ENCODE peak calls at places on chromosome 1, in five cellular contexts. A, S, U, Y and I are unnamed samples.

GRCh38 chr1:228141871-228142615 is 2.0 kb downstream of the GUK1 start:
- DNase-seq in Y (peak; percentile 71), S (no peak), A (no peak), U (peak; percentile 16), I (peak; percentile 85)

GRCh38 chr1:59880735-59881134 is 45.8 kb downstream of the CYP2J2 start:
- DNase-seq in Y (no peak), S (peak; percentile 2), A (no peak), U (no peak), I (peak; percentile 30)

GRCh38 chr1:26690157-26690556 is 5.7 kb upstream of the ARID1A start:
- DNase-seq in S (no peak), Y (no peak), U (no peak), A (no peak), I (no peak)

GRCh38 chr1:76137746-76138145 is 63.2 kb downstream of the ST6GALNAC3 start:
- DNase-seq in U (no peak), S (no peak), A (no peak), Y (no peak), I (peak; percentile 22)

GRCh38 chr1:243850013-243850367 is at the start of gene AKT3:
- DNase-seq in S (no peak), U (no peak), Y (no peak), A (peak; percentile 89), I (no peak)

GRCh38 chr1:75641325-75641724 is 30.4 kb upstream of the SLC44A5 start:
- DNase-seq in S (no peak), U (no peak), Y (no peak), A (no peak), I (no peak)

GRCh38 chr1:204418174-204419063 is 6.8 kb upstream of the PPP1R15B start:
- DNase-seq in Y (peak; percentile 72), S (peak; percentile 80), A (peak; percentile 51), U (peak; percentile 66), I (peak; percentile 57)

GRCh38 chr1:43870306-43870705 is 63.3 kb upstream of the ARTN start:
- DNase-seq in U (no peak), A (no peak), S (no peak), Y (no peak), I (no peak)

GRCh38 chr1:85200367-85200869 is 398 bp downstream of the SYDE2 start:
- DNase-seq in A (peak; percentile 74), S (peak; percentile 57), Y (no peak), U (no peak), I (no peak)

GRCh38 chr1:185574139-185574835 is 159.9 kb upstream of the HMCN1 start:
- DNase-seq in A (no peak), U (no peak), Y (no peak), S (peak; percentile 50), I (peak; percentile 60)

GRCh38 chr1:30681782-30682181 is 41.6 kb downstream of the MATN1 start:
- DNase-seq in S (no peak), U (no peak), A (no peak), Y (no peak), I (no peak)

GRCh38 chr1:37482796-37483744 is 8.7 kb downstream of the ZC3H12A start:
- DNase-seq in S (no peak), A (no peak), Y (no peak), U (no peak), I (no peak)

GRCh38 chr1:37480581-37481288 is 6.4 kb downstream of the ZC3H12A start:
- DNase-seq in A (no peak), U (no peak), S (no peak), Y (no peak), I (no peak)

GRCh38 chr1:37482004-37482785 is 7.8 kb downstream of the ZC3H12A start:
- DNase-seq in Y (no peak), S (no peak), A (no peak), U (no peak), I (no peak)

GRCh38 chr1:37480125-37480466 is 5.7 kb downstream of the ZC3H12A start:
- DNase-seq in Y (no peak), U (no peak), S (no peak), A (no peak), I (no peak)

GRCh38 chr1:37481289-37482003 is 7.1 kb downstream of the ZC3H12A start:
- DNase-seq in S (peak; percentile 24), U (no peak), A (no peak), Y (no peak), I (no peak)
- H3K9ac ChIP-seq in S (no peak overlapping the region), U (no peak overlapping the region), A (no peak overlapping the region), Y (peak overlapping the region; percentile 89), I (no peak overlapping the region)

DNA sequence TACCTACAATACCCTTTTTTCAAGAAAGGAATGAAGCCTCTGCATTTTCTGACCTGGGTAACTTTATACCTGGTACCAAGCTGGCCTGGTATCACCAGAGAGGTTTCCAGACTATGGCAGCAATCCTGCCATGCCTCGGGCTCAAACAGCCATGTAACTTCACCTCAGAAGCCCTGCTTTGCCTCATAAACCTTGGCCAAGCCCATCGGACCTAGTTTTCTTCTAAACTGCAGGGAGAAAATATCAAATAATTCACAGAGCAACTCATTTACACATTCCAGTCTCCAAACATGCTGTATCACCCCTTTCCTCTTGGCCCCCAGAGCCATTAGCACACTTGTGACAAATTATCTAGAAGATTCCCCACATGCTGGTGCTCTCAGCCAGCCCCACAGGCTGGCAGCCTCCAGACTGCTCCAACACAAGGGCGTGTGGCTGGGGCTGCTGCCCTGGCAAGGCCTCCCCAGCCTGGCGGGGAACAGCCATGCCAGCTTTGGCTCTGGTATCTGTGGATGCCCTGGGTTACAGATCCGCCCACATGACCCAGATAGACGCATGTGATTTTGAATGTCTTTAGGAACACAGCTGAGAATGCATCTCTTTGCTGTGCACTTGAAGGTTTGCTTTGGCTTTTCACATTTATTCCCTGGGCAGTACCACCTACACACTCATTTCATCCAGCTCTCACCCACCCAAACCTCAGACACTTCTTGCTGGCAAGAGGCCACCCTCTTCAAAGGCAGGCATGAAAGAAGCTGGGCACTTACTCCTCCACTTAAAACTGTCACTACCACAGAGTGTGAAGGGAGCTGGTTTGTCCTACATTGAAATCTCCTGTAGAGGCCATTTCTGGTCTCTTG is 70.0 kb upstream of the BCAR3 start:
- DNase-seq in A (no peak), Y (no peak), S (peak; percentile 41), U (no peak), I (no peak)
- H3K9ac ChIP-seq in A (no peak overlapping the region), Y (no peak overlapping the region), S (no peak overlapping the region), U (no peak overlapping the region), I (no peak overlapping the region)

GRCh38 chr1:219173434-219173757 is 282 bp upstream of the LYPLAL1 start:
- DNase-seq in Y (no peak), U (no peak), S (no peak), A (no peak), I (no peak)
- H3K9ac ChIP-seq in Y (peak overlapping the region; percentile 83), U (peak overlapping the region; percentile 67), S (peak overlapping the region; percentile 91), A (no peak overlapping the region), I (no peak overlapping the region)

GRCh38 chr1:223153177-223154119 is 10.4 kb upstream of the TLR5 start:
- DNase-seq in U (peak; percentile 41), S (peak; percentile 40), A (peak; percentile 57), Y (no peak), I (no peak)
- H3K9ac ChIP-seq in U (no peak overlapping the region), S (no peak overlapping the region), A (no peak overlapping the region), Y (no peak overlapping the region), I (no peak overlapping the region)

DNA sequence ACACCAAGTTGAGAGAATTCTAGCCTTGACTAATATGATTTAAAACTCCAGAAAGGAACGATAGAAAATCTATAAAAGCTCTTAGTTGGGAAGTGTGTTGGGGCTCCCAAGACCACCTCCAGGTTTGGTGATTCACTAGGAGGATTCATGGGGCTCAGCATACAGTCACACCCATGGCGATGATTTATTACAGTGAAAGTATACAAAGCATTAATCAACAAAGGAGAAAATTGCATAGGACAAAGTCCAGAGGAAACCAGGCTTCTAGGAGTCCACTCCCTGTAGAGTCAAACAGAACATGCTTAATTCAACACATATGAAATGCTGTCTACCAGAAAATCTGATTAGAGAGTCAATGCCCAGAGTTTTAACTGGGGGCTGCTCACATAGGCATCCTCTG is 4.8 kb downstream of the CDCA8 start:
- DNase-seq in Y (no peak), S (no peak), A (no peak), U (no peak), I (no peak)
- H3K9ac ChIP-seq in Y (no peak overlapping the region), S (no peak overlapping the region), A (no peak overlapping the region), U (no peak overlapping the region), I (no peak overlapping the region)